ENCODE peak calls at places on chromosomes 2 and 18, in six cellular contexts. R is stimulated activated CD4-positive, alpha-beta T cell treated with anti-CD3 and anti-CD28 coated beads, Interleukin-4, amount 100 ng/mL, for 4 hours; H is T-helper 1 cell; J is tibial nerve; A is dorsolateral prefrontal cortex; V is effector memory CD8-positive, alpha-beta T cell. Z is an unnamed sample.

GRCh38 chr2:186713664-186714063 is 19.8 kb downstream of the FAM171B start:
- DNase-seq in V (no peak), R (no peak), A (no peak), H (no peak), J (no peak), Z (no peak)

GRCh38 chr18:48796491-48797205 is 154.1 kb downstream of the SMAD7 start:
- DNase-seq in R (no peak), A (no peak), J (no peak), V (no peak), H (no peak), Z (no peak)

GRCh38 chr2:70978388-70979357 is at the start of gene ANKRD53:
- DNase-seq in J (peak; percentile 18), V (no peak), H (peak; percentile 36), R (no peak), A (no peak), Z (no peak)

GRCh38 chr2:61485281-61485680 is 14.4 kb upstream of the USP34 start:
- DNase-seq in H (no peak), R (no peak), J (no peak), V (no peak), A (no peak), Z (no peak)

GRCh38 chr2:28661589-28662001 is 90.0 kb upstream of the PPP1CB start:
- DNase-seq in R (no peak), H (no peak), A (no peak), V (no peak), J (peak; percentile 65), Z (no peak)

GRCh38 chr2:229282758-229283546 is 11.9 kb upstream of the PID1 start:
- DNase-seq in J (peak; percentile 70), H (no peak), V (no peak), A (no peak), R (no peak), Z (no peak)

GRCh38 chr18:9595197-9595596 is 19.2 kb downstream of the PPP4R1 start:
- DNase-seq in J (no peak), H (no peak), A (no peak), R (no peak), V (no peak), Z (no peak)

GRCh38 chr2:146124741-146125140 is 1604.8 kb upstream of the ZEB2 start:
- DNase-seq in R (no peak), J (no peak), A (no peak), H (no peak), V (no peak), Z (no peak)

GRCh38 chr2:73998933-73999332 is 14.2 kb downstream of the TET3 start:
- DNase-seq in V (no peak), A (no peak), R (no peak), J (no peak), H (no peak), Z (no peak)

GRCh38 chr2:134232868-134233732 is 20.8 kb upstream of the MGAT5 start:
- DNase-seq in A (no peak), H (peak; percentile 73), J (no peak), V (no peak), R (no peak), Z (no peak)

GRCh38 chr2:100060875-100061274 is 81.5 kb downstream of the AFF3 start:
- DNase-seq in A (no peak), J (no peak), V (peak; percentile 11), H (peak; percentile 30), R (no peak), Z (no peak)

GRCh38 chr2:238726670-238727584 is 121.0 kb upstream of the TWIST2 start:
- DNase-seq in J (peak; percentile 3), R (no peak), V (no peak), A (no peak), H (no peak), Z (no peak)